ENCODE peak calls at places on chromosomes 16 and 17, in four cellular contexts. E is GM03348, S is fibroblast of lung, W is mucosa of descending colon. V is an unnamed sample.

GRCh38 chr17:48954300-48954755 is 9.7 kb upstream of the SNF8 start:
- DNase-seq in W (peak), E (peak), S (peak), V (peak)

GRCh38 chr16:87780385-87780989 is 14.7 kb upstream of the KLHDC4 start:
- DNase-seq in E (peak), W (no peak), S (no peak), V (peak)

GRCh38 chr17:59369026-59369724 is 37.7 kb downstream of the YPEL2 start:
- DNase-seq in E (no peak), S (no peak), W (no peak), V (no peak)

GRCh38 chr16:72847187-72848044 is 200.5 kb downstream of the ZFHX3 start:
- DNase-seq in E (peak), W (peak), S (peak), V (peak)

GRCh38 chr17:213286-214105 is 32.0 kb upstream of the DOC2B start:
- DNase-seq in W (no peak), E (no peak), S (no peak), V (no peak)

GRCh38 chr17:63714550-63715277 is 14.8 kb upstream of the LIMD2 start:
- DNase-seq in W (no peak), E (no peak), S (peak), V (no peak)

GRCh38 chr16:69187891-69188451 is 1.0 kb downstream of the SNTB2 start:
- DNase-seq in W (no peak), E (peak), S (peak), V (peak)

GRCh38 chr16:18041864-18042834 is 294.4 kb downstream of the NPIPA8 start:
- DNase-seq in W (no peak), E (no peak), S (no peak), V (no peak)

GRCh38 chr16:22648141-22648540 is 137.4 kb downstream of the NPIPB5 start:
- DNase-seq in W (no peak), E (no peak), S (no peak), V (no peak)

GRCh38 chr17:35786941-35787432 is 8.5 kb downstream of the MMP28 start:
- DNase-seq in E (no peak), W (peak), S (peak), V (no peak)

GRCh38 chr16:81650982-81651562 is 128.0 kb upstream of the PLCG2 start:
- DNase-seq in W (peak), S (peak), E (no peak), V (no peak)